ENCODE peak calls at places on chromosomes 11 and 22, in nine cellular contexts. D is heart right ventricle, T is transverse colon, M is colonic mucosa, L is ascending aorta, R is DND-41, U is BE2C, W is HepG2, P is AG09309. O is an unnamed sample.

GRCh38 chr22:42769574-42770447 is 49.1 kb upstream of the A4GALT start:
- DNase-seq in D (peak; percentile 61), T (peak; percentile 54), U (peak; percentile 44), L (peak; percentile 24), W (no peak), M (peak; percentile 41), R (no peak), P (peak; percentile 45), O (no peak)

GRCh38 chr11:43396617-43397016 is 37.9 kb downstream of the TTC17 start:
- DNase-seq in L (no peak), W (no peak), M (no peak), R (no peak), D (no peak), P (no peak), T (no peak), U (no peak), O (no peak)

GRCh38 chr11:86741489-86742435 is 58.6 kb upstream of the PRSS23 start:
- DNase-seq in M (no peak), U (no peak), P (no peak), T (no peak), R (no peak), W (peak; percentile 81), D (no peak), L (no peak), O (no peak)

GRCh38 chr11:9203715-9204311 is 61.3 kb downstream of the DENND5A start:
- DNase-seq in M (no peak), W (peak; percentile 10), L (no peak), U (no peak), D (peak; percentile 12), T (no peak), R (peak; percentile 32), P (no peak), O (peak; percentile 13)

GRCh38 chr11:63673579-63673978 is 2.4 kb upstream of the ATL3 start:
- DNase-seq in W (no peak), U (no peak), L (no peak), R (no peak), T (no peak), M (no peak), D (no peak), P (no peak), O (no peak)

GRCh38 chr11:95732930-95733602 is 56.5 kb downstream of the FAM76B start:
- DNase-seq in M (no peak), W (no peak), U (no peak), P (no peak), T (no peak), L (no peak), R (no peak), D (no peak), O (no peak)

GRCh38 chr11:84260862-84261261 is 974.7 kb upstream of the CCDC90B start:
- DNase-seq in R (no peak), W (no peak), T (no peak), P (no peak), L (no peak), D (no peak), M (no peak), U (no peak), O (no peak)

GRCh38 chr22:41248758-41249157 is 8.0 kb upstream of the CHADL start:
- DNase-seq in R (no peak), U (no peak), L (no peak), P (no peak), D (no peak), T (no peak), M (no peak), W (no peak), O (no peak)

GRCh38 chr11:64787526-64788320 is 9.4 kb upstream of the SF1 start:
- DNase-seq in L (no peak), P (no peak), M (peak; percentile 80), W (peak; percentile 41), D (peak; percentile 34), R (peak; percentile 40), T (peak; percentile 82), U (peak; percentile 60), O (peak; percentile 78)

GRCh38 chr11:134736251-134737072 is 324.4 kb upstream of the B3GAT1 start:
- DNase-seq in D (no peak), W (no peak), T (no peak), M (no peak), R (no peak), L (no peak), U (no peak), P (no peak), O (no peak)

GRCh38 chr11:95154514-95154913 is 64.9 kb downstream of the ENDOD1 start:
- DNase-seq in P (no peak), R (peak; percentile 27), W (peak; percentile 39), U (peak; percentile 74), M (peak; percentile 53), L (no peak), T (peak; percentile 62), D (peak; percentile 31), O (peak; percentile 78)

DNA sequence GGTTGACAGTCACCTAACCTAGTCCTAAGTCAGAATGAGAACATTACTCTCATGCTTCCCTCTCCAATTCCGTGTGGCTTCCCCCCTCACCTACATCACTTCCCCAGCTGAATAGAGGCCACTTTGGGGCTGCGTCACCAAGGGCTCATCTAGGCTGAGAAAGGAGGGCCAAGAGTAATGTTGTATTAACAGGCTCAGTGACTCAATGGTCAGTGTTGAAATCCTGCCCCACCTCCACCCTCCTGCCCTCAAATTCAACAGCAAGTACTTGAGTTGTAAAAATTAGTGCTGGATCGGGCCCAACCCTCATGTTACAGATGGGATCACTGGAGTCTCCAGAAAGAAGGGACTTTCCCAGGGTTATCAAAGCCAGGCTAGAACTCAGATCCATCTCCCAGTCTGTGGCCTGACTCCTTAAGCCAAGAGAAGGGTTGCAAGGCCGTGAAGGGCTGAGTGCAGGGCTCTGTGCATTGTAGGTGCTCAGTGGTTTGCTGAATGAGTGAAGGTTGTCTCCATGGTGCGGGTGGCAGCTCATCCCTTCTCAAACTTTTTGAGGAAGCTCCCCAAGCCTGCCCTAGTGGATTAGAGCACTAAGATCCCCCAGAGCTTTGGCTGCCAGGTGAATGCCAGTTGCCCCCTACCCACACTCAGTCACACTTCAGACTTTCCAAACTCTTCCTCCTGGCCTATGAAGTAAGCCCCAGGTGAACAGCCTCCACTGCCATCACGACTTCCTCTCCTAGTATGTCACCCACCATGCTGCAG is 3.2 kb downstream of the DGAT2 start:
- DNase-seq in U (no peak), R (no peak), P (peak; percentile 87), M (no peak), T (peak; percentile 14), L (no peak), W (no peak), D (no peak), O (no peak)
- TF ChIP-seq CTCF in U (no peak), R (no peak), P (no peak), M (no peak), T (no peak), L (no peak), W (no peak), D (no peak), O (no peak)

GRCh38 chr11:92388380-92388779 is 163.8 kb downstream of the FAT3 start:
- DNase-seq in P (no peak), U (no peak), L (no peak), R (no peak), D (no peak), M (no peak), T (no peak), W (no peak), O (no peak)
- TF ChIP-seq CTCF in P (peak; percentile 18), U (peak; percentile 31), L (no peak), R (peak; percentile 5), D (no peak), M (no peak), T (no peak), W (no peak), O (no peak)

GRCh38 chr11:103668859-103669258 is 367.6 kb upstream of the DDI1 start:
- DNase-seq in L (no peak), W (no peak), P (no peak), M (no peak), T (no peak), R (no peak), U (no peak), D (no peak), O (no peak)

GRCh38 chr11:103676413-103676812 is 360.0 kb upstream of the DDI1 start:
- DNase-seq in P (no peak), W (no peak), R (no peak), M (no peak), D (no peak), T (no peak), U (no peak), L (no peak), O (no peak)

GRCh38 chr11:103673773-103674172 is 362.7 kb upstream of the DDI1 start:
- DNase-seq in D (no peak), L (no peak), P (peak; percentile 20), R (no peak), M (no peak), U (no peak), W (no peak), T (no peak), O (no peak)

GRCh38 chr11:103671143-103671651 is 365.2 kb upstream of the DDI1 start:
- DNase-seq in L (no peak), M (no peak), R (no peak), W (no peak), P (no peak), U (no peak), T (no peak), D (no peak), O (no peak)
- TF ChIP-seq CTCF in L (no peak), M (no peak), R (peak; percentile 5), W (no peak), P (no peak), U (peak; percentile 21), T (no peak), D (no peak), O (no peak)

GRCh38 chr11:593347-593746 is 17.1 kb downstream of the PHRF1 start:
- DNase-seq in U (no peak), R (no peak), D (no peak), L (no peak), T (no peak), M (no peak), W (no peak), P (no peak), O (no peak)

GRCh38 chr11:598005-598680 is 17.6 kb downstream of the IRF7 start:
- DNase-seq in L (no peak), T (no peak), R (no peak), U (no peak), D (no peak), M (no peak), W (no peak), P (no peak), O (no peak)

GRCh38 chr11:595400-595799 is 19.1 kb downstream of the PHRF1 start:
- DNase-seq in T (no peak), U (no peak), P (no peak), M (no peak), R (no peak), W (no peak), D (no peak), L (no peak), O (no peak)

GRCh38 chr11:596374-596773 is 19.4 kb downstream of the IRF7 start:
- DNase-seq in D (no peak), U (no peak), T (no peak), M (no peak), R (no peak), L (no peak), P (no peak), W (no peak), O (peak; percentile 54)

DNA sequence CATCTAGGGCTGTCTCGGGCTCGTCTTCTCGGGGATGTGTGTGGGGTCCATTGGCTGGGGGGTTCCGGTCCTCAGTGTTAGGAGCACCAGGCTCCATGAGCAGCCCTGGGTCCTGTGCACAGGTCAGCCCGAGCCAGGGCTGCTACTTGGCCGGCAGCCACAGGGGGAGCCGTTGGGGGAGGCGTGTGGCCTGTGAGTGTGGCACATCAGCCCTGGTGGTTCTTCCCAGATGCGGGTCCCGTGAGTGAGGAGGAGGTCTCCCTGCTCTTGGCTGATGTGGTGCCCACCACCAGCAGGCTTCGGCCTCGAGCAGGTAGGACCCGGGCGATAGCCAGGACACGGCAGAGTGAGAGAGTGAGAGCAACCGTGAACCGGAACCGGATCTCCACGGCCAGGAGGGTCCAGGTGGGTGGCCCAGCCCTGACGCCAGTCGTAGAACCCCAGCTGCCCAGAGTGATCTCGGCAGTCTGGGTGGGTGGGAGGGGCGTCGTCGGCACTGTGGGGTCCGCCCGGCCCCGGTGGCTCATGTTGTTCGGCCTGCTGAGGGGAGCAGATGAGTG is 18.5 kb downstream of the IRF7 start:
- DNase-seq in L (no peak), M (no peak), R (no peak), W (no peak), T (no peak), D (no peak), P (no peak), U (no peak), O (no peak)
- TF ChIP-seq CTCF in L (no peak), M (no peak), R (peak; percentile 44), W (peak; percentile 35), T (no peak), D (no peak), P (peak; percentile 4), U (peak; percentile 5), O (no peak)